ENCODE peak calls at places on chromosomes 12 and 14, in four cellular contexts. D is stimulated activated effector memory CD8-positive, alpha-beta T cell treated with anti-CD3 and anti-CD28 coated beads, Interleukin-12 subunit alpha, Interleukin-12 subunit beta, amount 100 ng/mL, for 72 hours; U is brain pericyte; G is putamen. O is an unnamed sample.

GRCh38 chr12:59936546-59936945 is 340.7 kb downstream of the SLC16A7 start:
- DNase-seq in D (no peak), G (no peak), U (no peak), O (no peak)

GRCh38 chr12:19783547-19784444 is 344.5 kb downstream of the AEBP2 start:
- DNase-seq in G (no peak), U (no peak), D (no peak), O (no peak)

GRCh38 chr12:53097207-53097563 is 282 bp upstream of the IGFBP6 start:
- DNase-seq in D (no peak), G (no peak), U (no peak), O (no peak)

GRCh38 chr14:95359974-95360826 is 40.5 kb upstream of the CLMN start:
- DNase-seq in G (peak; percentile 87), U (no peak), D (no peak), O (peak; percentile 54)

GRCh38 chr14:28820677-28821076 is 54.1 kb downstream of the FOXG1 start:
- DNase-seq in D (no peak), U (no peak), G (no peak), O (no peak)

GRCh38 chr12:89875225-89875624 is 166.6 kb upstream of the ATP2B1 start:
- DNase-seq in D (no peak), U (no peak), G (no peak), O (no peak)

GRCh38 chr12:21690704-21691368 is 33.2 kb upstream of the LDHB start:
- DNase-seq in D (no peak), U (no peak), G (no peak), O (no peak)

GRCh38 chr12:102413396-102413795 is 67.0 kb downstream of the IGF1 start:
- DNase-seq in D (no peak), U (no peak), G (no peak), O (no peak)

GRCh38 chr14:49052516-49052915 is 533.7 kb downstream of the RPS29 start:
- DNase-seq in G (no peak), U (no peak), D (no peak), O (no peak)

GRCh38 chr14:23910081-23910875 is 43.3 kb upstream of the DHRS4 start:
- DNase-seq in G (peak; percentile 17), D (no peak), U (no peak), O (no peak)

GRCh38 chr14:88166616-88167015 is 156.5 kb downstream of the KCNK10 start:
- DNase-seq in U (no peak), G (no peak), D (no peak), O (no peak)

GRCh38 chr14:84523746-84524145 is 1006.2 kb upstream of the FLRT2 start:
- DNase-seq in D (no peak), U (no peak), G (no peak), O (no peak)

GRCh38 chr12:25839470-25839869 is 119.0 kb upstream of the RASSF8 start:
- DNase-seq in D (no peak), G (no peak), U (no peak), O (no peak)